ENCODE peak calls at places on chromosomes 3 and 15, in ten cellular contexts. One of them, this sample, is unnamed. For H3K36me3 and H3K4me1, the result is how much of the 10 kb centered on the place peaks cover.

GRCh38 chr3:39438880-39439279 is 28.6 kb upstream of the MOBP start:
- DNase-seq in sigmoid colon: no peak
- DNase-seq in SK-N-SH: no peak
- DNase-seq in H1: no peak
- DNase-seq in stomach: no peak
- DNase-seq in transverse colon: no peak
- DNase-seq in upper lobe of left lung: no peak
- DNase-seq in vagina: no peak
- DNase-seq in GM23338: no peak
- DNase-seq in HCT116: no peak
- DNase-seq in this sample: no peak

GRCh38 chr3:7813412-7813811 is 688.2 kb upstream of the LMCD1 start:
- DNase-seq in transverse colon: no peak
- DNase-seq in stomach: no peak
- DNase-seq in H1: no peak
- DNase-seq in HCT116: no peak
- DNase-seq in upper lobe of left lung: no peak
- DNase-seq in SK-N-SH: peak
- DNase-seq in sigmoid colon: no peak
- DNase-seq in vagina: no peak
- DNase-seq in GM23338: peak
- DNase-seq in this sample: no peak

GRCh38 chr3:41037651-41038334 is 161.5 kb upstream of the CTNNB1 start:
- DNase-seq in HCT116: no peak
- DNase-seq in stomach: no peak
- DNase-seq in sigmoid colon: no peak
- DNase-seq in SK-N-SH: no peak
- DNase-seq in transverse colon: no peak
- DNase-seq in upper lobe of left lung: no peak
- DNase-seq in GM23338: no peak
- DNase-seq in H1: no peak
- DNase-seq in vagina: no peak
- DNase-seq in this sample: no peak

GRCh38 chr15:48527517-48527916 is 118.0 kb downstream of the FBN1 start:
- DNase-seq in H1: no peak
- DNase-seq in HCT116: no peak
- DNase-seq in stomach: no peak
- DNase-seq in sigmoid colon: no peak
- DNase-seq in upper lobe of left lung: no peak
- DNase-seq in GM23338: no peak
- DNase-seq in SK-N-SH: no peak
- DNase-seq in vagina: no peak
- DNase-seq in transverse colon: no peak
- DNase-seq in this sample: no peak

GRCh38 chr3:146164951-146165350 is 4.0 kb upstream of the PLOD2 start:
- DNase-seq in upper lobe of left lung: no peak
- DNase-seq in SK-N-SH: no peak
- DNase-seq in vagina: no peak
- DNase-seq in sigmoid colon: no peak
- DNase-seq in HCT116: no peak
- DNase-seq in GM23338: no peak
- DNase-seq in stomach: no peak
- DNase-seq in H1: no peak
- DNase-seq in transverse colon: peak
- DNase-seq in this sample: no peak

GRCh38 chr15:66940368-66940767 is 125.0 kb upstream of the SMAD3 start:
- DNase-seq in upper lobe of left lung: no peak
- DNase-seq in H1: no peak
- DNase-seq in transverse colon: no peak
- DNase-seq in sigmoid colon: peak
- DNase-seq in GM23338: no peak
- DNase-seq in vagina: no peak
- DNase-seq in SK-N-SH: no peak
- DNase-seq in stomach: no peak
- DNase-seq in HCT116: no peak
- DNase-seq in this sample: no peak

GRCh38 chr3:9467451-9467850 is 70.0 kb downstream of the SETD5 start:
- DNase-seq in vagina: no peak
- DNase-seq in upper lobe of left lung: no peak
- DNase-seq in transverse colon: no peak
- DNase-seq in GM23338: no peak
- DNase-seq in SK-N-SH: no peak
- DNase-seq in stomach: no peak
- DNase-seq in H1: no peak
- DNase-seq in sigmoid colon: no peak
- DNase-seq in HCT116: no peak
- DNase-seq in this sample: no peak

GRCh38 chr15:87610366-87610765 is 646.2 kb downstream of the NTRK3 start:
- DNase-seq in H1: no peak
- DNase-seq in SK-N-SH: no peak
- DNase-seq in sigmoid colon: no peak
- DNase-seq in vagina: no peak
- DNase-seq in HCT116: no peak
- DNase-seq in GM23338: no peak
- DNase-seq in upper lobe of left lung: no peak
- DNase-seq in stomach: no peak
- DNase-seq in transverse colon: no peak
- DNase-seq in this sample: no peak

GRCh38 chr3:3200632-3201212 is 21.2 kb upstream of the CRBN start:
- DNase-seq in sigmoid colon: no peak
- DNase-seq in GM23338: peak
- DNase-seq in stomach: peak
- DNase-seq in upper lobe of left lung: peak
- DNase-seq in HCT116: peak
- DNase-seq in H1: no peak
- DNase-seq in transverse colon: peak
- DNase-seq in SK-N-SH: peak
- DNase-seq in vagina: no peak
- DNase-seq in this sample: no peak

GRCh38 chr15:65133550-65134200 is at the start of gene PDCD7:
- DNase-seq in upper lobe of left lung: peak
- DNase-seq in transverse colon: peak
- DNase-seq in GM23338: peak
- DNase-seq in sigmoid colon: peak
- DNase-seq in HCT116: peak
- DNase-seq in H1: peak
- DNase-seq in stomach: peak
- DNase-seq in SK-N-SH: peak
- DNase-seq in vagina: no peak
- DNase-seq in this sample: peak

GRCh38 chr3:29949131-29949530 is 657.3 kb upstream of the TGFBR2 start:
- DNase-seq in upper lobe of left lung: no peak
- DNase-seq in sigmoid colon: no peak
- DNase-seq in stomach: no peak
- DNase-seq in transverse colon: no peak
- DNase-seq in H1: no peak
- DNase-seq in SK-N-SH: no peak
- DNase-seq in vagina: no peak
- DNase-seq in GM23338: no peak
- DNase-seq in HCT116: no peak
- DNase-seq in this sample: no peak

GRCh38 chr3:69306239-69307185 is 79.4 kb downstream of the FRMD4B start:
- DNase-seq in sigmoid colon: peak
- DNase-seq in H1: no peak
- DNase-seq in SK-N-SH: peak
- DNase-seq in stomach: peak
- DNase-seq in transverse colon: peak
- DNase-seq in HCT116: peak
- DNase-seq in upper lobe of left lung: peak
- DNase-seq in vagina: no peak
- DNase-seq in GM23338: peak
- DNase-seq in this sample: peak

GRCh38 chr15:41585140-41586047 is 26.4 kb downstream of the TYRO3 start:
- DNase-seq in SK-N-SH: peak
- DNase-seq in upper lobe of left lung: peak
- DNase-seq in sigmoid colon: no peak
- DNase-seq in H1: no peak
- DNase-seq in stomach: peak
- DNase-seq in transverse colon: peak
- DNase-seq in vagina: no peak
- DNase-seq in GM23338: peak
- DNase-seq in HCT116: no peak
- DNase-seq in this sample: peak

GRCh38 chr15:74430510-74430951 is 3.2 kb downstream of the SEMA7A start:
- DNase-seq in H1: no peak
- DNase-seq in sigmoid colon: no peak
- DNase-seq in SK-N-SH: no peak
- DNase-seq in stomach: no peak
- DNase-seq in vagina: no peak
- DNase-seq in GM23338: no peak
- DNase-seq in transverse colon: no peak
- DNase-seq in HCT116: no peak
- DNase-seq in upper lobe of left lung: no peak
- DNase-seq in this sample: no peak

GRCh38 chr3:124201786-124202185 is 209.9 kb upstream of the ROPN1 start:
- DNase-seq in SK-N-SH: peak
- DNase-seq in HCT116: no peak
- DNase-seq in stomach: no peak
- DNase-seq in transverse colon: peak
- DNase-seq in upper lobe of left lung: peak
- DNase-seq in GM23338: no peak
- DNase-seq in H1: no peak
- DNase-seq in sigmoid colon: peak
- DNase-seq in vagina: no peak
- DNase-seq in this sample: no peak

GRCh38 chr15:66603301-66604179 is 37.7 kb upstream of the LCTL start:
- DNase-seq in transverse colon: peak
- DNase-seq in HCT116: peak
- DNase-seq in sigmoid colon: peak
- DNase-seq in GM23338: peak
- DNase-seq in upper lobe of left lung: peak
- DNase-seq in vagina: no peak
- DNase-seq in H1: peak
- DNase-seq in stomach: peak
- DNase-seq in SK-N-SH: peak
- DNase-seq in this sample: peak

GRCh38 chr3:169545606-169546005 is 117.9 kb downstream of the MECOM start:
- DNase-seq in stomach: no peak
- DNase-seq in HCT116: no peak
- DNase-seq in transverse colon: no peak
- DNase-seq in GM23338: no peak
- DNase-seq in vagina: no peak
- DNase-seq in SK-N-SH: peak
- DNase-seq in upper lobe of left lung: no peak
- DNase-seq in sigmoid colon: no peak
- DNase-seq in H1: no peak
- DNase-seq in this sample: no peak

GRCh38 chr3:107803170-107803569 is 280.4 kb downstream of the BBX start:
- DNase-seq in HCT116: no peak
- DNase-seq in vagina: no peak
- DNase-seq in GM23338: peak
- DNase-seq in upper lobe of left lung: no peak
- DNase-seq in H1: no peak
- DNase-seq in stomach: no peak
- DNase-seq in transverse colon: no peak
- DNase-seq in SK-N-SH: no peak
- DNase-seq in sigmoid colon: no peak
- DNase-seq in this sample: no peak
- H3K36me3 ChIP-seq in HCT116: under half
- H3K36me3 ChIP-seq in vagina: half or more
- H3K36me3 ChIP-seq in GM23338: under half
- H3K36me3 ChIP-seq in upper lobe of left lung: half or more
- H3K36me3 ChIP-seq in H1: under half
- H3K36me3 ChIP-seq in stomach: half or more
- H3K36me3 ChIP-seq in transverse colon: half or more
- H3K36me3 ChIP-seq in SK-N-SH: under half
- H3K36me3 ChIP-seq in sigmoid colon: half or more
- H3K36me3 ChIP-seq in this sample: under half

GRCh38 chr3:134353171-134353825 is 20.9 kb downstream of the AMOTL2 start:
- DNase-seq in HCT116: no peak
- DNase-seq in stomach: no peak
- DNase-seq in H1: no peak
- DNase-seq in transverse colon: no peak
- DNase-seq in SK-N-SH: no peak
- DNase-seq in GM23338: no peak
- DNase-seq in upper lobe of left lung: no peak
- DNase-seq in vagina: no peak
- DNase-seq in sigmoid colon: peak
- DNase-seq in this sample: no peak

GRCh38 chr3:134353831-134354611 is 20.2 kb downstream of the AMOTL2 start:
- DNase-seq in stomach: peak
- DNase-seq in SK-N-SH: no peak
- DNase-seq in vagina: no peak
- DNase-seq in H1: no peak
- DNase-seq in transverse colon: peak
- DNase-seq in upper lobe of left lung: peak
- DNase-seq in GM23338: no peak
- DNase-seq in HCT116: no peak
- DNase-seq in sigmoid colon: peak
- DNase-seq in this sample: no peak

GRCh38 chr3:134350861-134351311 is 23.4 kb downstream of the AMOTL2 start:
- DNase-seq in sigmoid colon: peak
- DNase-seq in GM23338: no peak
- DNase-seq in H1: no peak
- DNase-seq in stomach: peak
- DNase-seq in vagina: no peak
- DNase-seq in upper lobe of left lung: peak
- DNase-seq in HCT116: no peak
- DNase-seq in SK-N-SH: no peak
- DNase-seq in transverse colon: no peak
- DNase-seq in this sample: peak

GRCh38 chr3:134351421-134351820 is 22.8 kb downstream of the AMOTL2 start:
- DNase-seq in H1: no peak
- DNase-seq in HCT116: no peak
- DNase-seq in stomach: no peak
- DNase-seq in SK-N-SH: no peak
- DNase-seq in upper lobe of left lung: no peak
- DNase-seq in sigmoid colon: peak
- DNase-seq in GM23338: no peak
- DNase-seq in transverse colon: no peak
- DNase-seq in vagina: no peak
- DNase-seq in this sample: no peak

GRCh38 chr3:134352031-134352671 is 22.1 kb downstream of the AMOTL2 start:
- DNase-seq in HCT116: no peak
- DNase-seq in transverse colon: no peak
- DNase-seq in H1: no peak
- DNase-seq in upper lobe of left lung: peak
- DNase-seq in vagina: no peak
- DNase-seq in GM23338: no peak
- DNase-seq in sigmoid colon: peak
- DNase-seq in stomach: no peak
- DNase-seq in SK-N-SH: no peak
- DNase-seq in this sample: peak
- H3K4me1 ChIP-seq in HCT116: under half
- H3K4me1 ChIP-seq in transverse colon: under half
- H3K4me1 ChIP-seq in H1: under half
- H3K4me1 ChIP-seq in upper lobe of left lung: half or more
- H3K4me1 ChIP-seq in vagina: half or more
- H3K4me1 ChIP-seq in GM23338: under half
- H3K4me1 ChIP-seq in sigmoid colon: under half
- H3K4me1 ChIP-seq in stomach: half or more
- H3K4me1 ChIP-seq in SK-N-SH: under half
- H3K4me1 ChIP-seq in this sample: under half

GRCh38 chr3:94936023-94936580 is 873.2 kb downstream of the NSUN3 start:
- DNase-seq in GM23338: no peak
- DNase-seq in vagina: no peak
- DNase-seq in sigmoid colon: no peak
- DNase-seq in transverse colon: no peak
- DNase-seq in upper lobe of left lung: no peak
- DNase-seq in SK-N-SH: no peak
- DNase-seq in H1: no peak
- DNase-seq in HCT116: no peak
- DNase-seq in stomach: no peak
- DNase-seq in this sample: no peak
- TF ChIP-seq POLR2AphosphoS5 in GM23338: no peak
- TF ChIP-seq POLR2AphosphoS5 in vagina: no peak
- TF ChIP-seq POLR2AphosphoS5 in sigmoid colon: no peak
- TF ChIP-seq POLR2AphosphoS5 in transverse colon: no peak
- TF ChIP-seq POLR2AphosphoS5 in upper lobe of left lung: no peak
- TF ChIP-seq POLR2AphosphoS5 in SK-N-SH: no peak
- TF ChIP-seq POLR2AphosphoS5 in H1: no peak
- TF ChIP-seq POLR2AphosphoS5 in HCT116: no peak
- TF ChIP-seq POLR2AphosphoS5 in stomach: no peak
- TF ChIP-seq POLR2AphosphoS5 in this sample: no peak

GRCh38 chr3:52651592-52651991 is 34.1 kb downstream of the PBRM1 start:
- DNase-seq in H1: no peak
- DNase-seq in transverse colon: no peak
- DNase-seq in upper lobe of left lung: no peak
- DNase-seq in HCT116: no peak
- DNase-seq in stomach: no peak
- DNase-seq in sigmoid colon: no peak
- DNase-seq in SK-N-SH: no peak
- DNase-seq in vagina: no peak
- DNase-seq in GM23338: no peak
- DNase-seq in this sample: no peak
- H3K36me3 ChIP-seq in H1: under half
- H3K36me3 ChIP-seq in transverse colon: half or more
- H3K36me3 ChIP-seq in upper lobe of left lung: half or more
- H3K36me3 ChIP-seq in HCT116: under half
- H3K36me3 ChIP-seq in stomach: half or more
- H3K36me3 ChIP-seq in sigmoid colon: half or more
- H3K36me3 ChIP-seq in SK-N-SH: half or more
- H3K36me3 ChIP-seq in vagina: half or more
- H3K36me3 ChIP-seq in GM23338: under half
- H3K36me3 ChIP-seq in this sample: under half